ENCODE peak calls at places on chromosomes 3 and 15, in five cellular contexts. E is stomach, T is breast epithelium, G is HepG2, B is sigmoid colon. N is an unnamed sample. For H3K36me3, the result is how much of the 10 kb centered on the place peaks cover.

GRCh38 chr3:12143949-12144504 is 14.7 kb downstream of the TIMP4 start:
- DNase-seq in E (peak), T (peak), B (peak), G (no peak), N (no peak)

GRCh38 chr15:88223099-88223498 is 33.4 kb downstream of the NTRK3 start:
- DNase-seq in B (no peak), G (no peak), E (no peak), T (no peak), N (no peak)

GRCh38 chr15:29674661-29675533 is 147.4 kb downstream of the TJP1 start:
- DNase-seq in T (no peak), G (peak), B (no peak), E (peak), N (no peak)

GRCh38 chr3:81643721-81644120 is 117.7 kb downstream of the GBE1 start:
- DNase-seq in T (no peak), E (no peak), G (peak), B (no peak), N (no peak)

GRCh38 chr3:100521439-100521845 is 29.0 kb downstream of the TMEM45A start:
- DNase-seq in E (no peak), T (peak), B (no peak), G (no peak), N (no peak)

GRCh38 chr15:44435893-44436667 is 8.7 kb downstream of the CTDSPL2 start:
- DNase-seq in G (no peak), E (no peak), B (no peak), T (no peak), N (no peak)

GRCh38 chr3:197458179-197458707 is 97.5 kb downstream of the BDH1 start:
- DNase-seq in E (peak), G (peak), B (no peak), T (no peak), N (no peak)

GRCh38 chr15:57570994-57571393 is 20.7 kb upstream of the MYZAP start:
- DNase-seq in T (no peak), E (no peak), G (peak), B (no peak), N (no peak)

GRCh38 chr15:64051645-64052259 is 5.5 kb upstream of the DAPK2 start:
- DNase-seq in E (no peak), G (no peak), T (no peak), B (no peak), N (no peak)

GRCh38 chr3:50435382-50435781 is 68.1 kb downstream of the CACNA2D2 start:
- DNase-seq in G (no peak), T (no peak), B (no peak), E (no peak), N (no peak)
- TF ChIP-seq POLR2AphosphoS5 in G (no peak), T (no peak), B (no peak), E (no peak), N (no peak)

GRCh38 chr15:96466548-96466947 is 136.0 kb downstream of the NR2F2 start:
- DNase-seq in G (no peak), T (no peak), B (no peak), E (no peak), N (no peak)
- H3K36me3 ChIP-seq in G (under half), T (under half), B (under half), E (under half), N (under half)

GRCh38 chr3:124034016-124034808 is 42.3 kb upstream of the ROPN1 start:
- DNase-seq in G (no peak), B (no peak), T (no peak), E (no peak), N (no peak)
- TF ChIP-seq POLR2A in G (no peak), B (no peak), T (no peak), E (no peak), N (no peak)

GRCh38 chr3:35673017-35673416 is 33.7 kb downstream of the ARPP21 start:
- DNase-seq in G (no peak), B (no peak), E (no peak), T (no peak), N (no peak)
- TF ChIP-seq POLR2AphosphoS5 in G (no peak), B (no peak), E (no peak), T (no peak), N (no peak)

GRCh38 chr3:110027446-110027845 is 690.1 kb upstream of the DPPA4 start:
- DNase-seq in E (no peak), T (no peak), B (no peak), G (no peak), N (no peak)
- H3K36me3 ChIP-seq in E (under half), T (under half), B (under half), G (under half), N (under half)

GRCh38 chr3:156816794-156817741 is 9.1 kb upstream of the LEKR1 start:
- DNase-seq in E (peak), T (peak), G (no peak), B (peak), N (peak)
- TF ChIP-seq POLR2A in E (no peak), T (no peak), G (no peak), B (no peak), N (no peak)

DNA sequence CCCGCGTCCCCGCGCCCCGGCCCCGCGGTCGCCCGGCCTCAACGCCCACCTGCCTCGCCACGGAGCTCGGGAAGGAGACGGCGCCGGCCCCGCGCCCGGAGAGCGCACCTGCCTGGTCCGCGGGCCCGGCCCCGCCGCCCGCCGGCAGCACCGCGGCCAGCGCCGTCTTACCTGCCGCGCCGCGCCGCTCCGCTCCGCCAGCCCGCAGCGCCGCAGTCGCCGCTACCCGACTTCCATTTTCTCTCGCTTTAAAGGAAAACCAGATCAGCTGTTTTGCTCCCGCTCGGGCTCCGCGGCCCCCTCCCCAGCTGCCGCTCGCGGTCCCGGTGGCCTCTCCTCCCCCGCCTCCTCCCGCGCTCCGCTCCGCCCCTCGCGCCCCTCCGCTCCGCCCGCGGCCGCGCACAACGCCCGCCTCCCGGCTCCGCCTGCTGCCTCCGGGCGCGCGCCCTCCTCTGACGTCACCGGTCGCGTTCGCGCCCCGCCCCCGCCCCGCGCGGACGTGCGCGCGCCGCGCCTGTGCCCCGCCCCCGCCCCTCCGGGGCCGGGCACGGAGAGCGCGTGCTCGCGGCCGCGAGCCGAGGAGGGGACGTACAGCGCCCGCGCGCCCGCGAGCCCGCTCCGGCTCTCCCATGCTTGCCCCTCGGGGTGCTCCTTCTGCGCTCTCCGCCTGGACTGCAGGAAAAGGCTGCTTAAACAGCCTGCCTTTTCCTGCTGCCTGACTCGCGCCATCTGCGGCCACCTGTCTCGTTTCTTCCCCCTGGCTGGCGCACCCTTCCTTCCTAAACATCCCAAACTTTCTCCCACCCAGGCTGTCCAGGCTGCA is 159.8 kb upstream of the CHRNA7 start:
- DNase-seq in G (peak), E (peak), B (peak), T (peak), N (peak)
- TF ChIP-seq POLR2AphosphoS5 in G (no peak), E (no peak), B (peak), T (no peak), N (no peak)